ENCODE peak calls at places on chromosomes 5 and 9, in seven cellular contexts. M is prostate gland; L is CD8-positive, alpha-beta T cell; Q is H9; O is cardiac muscle cell; U is left ventricle myocardium inferior; T is CD4-positive, alpha-beta T cell. E is an unnamed sample.

GRCh38 chr5:127863161-127863560 is 160.0 kb downstream of the CCDC192 start:
- DNase-seq in M (no peak), L (no peak), Q (no peak), O (no peak), U (no peak), T (no peak), E (no peak)

GRCh38 chr5:131609774-131610173 is 25.3 kb downstream of the RAPGEF6 start:
- DNase-seq in M (no peak), L (no peak), Q (no peak), O (no peak), U (no peak), T (no peak), E (no peak)

GRCh38 chr5:175867587-175868347 is 3.6 kb upstream of the CPLX2 start:
- DNase-seq in M (no peak), L (no peak), Q (peak), O (peak), U (no peak), T (no peak), E (no peak)

GRCh38 chr9:127389391-127390242 is 7.4 kb upstream of the SLC2A8 start:
- DNase-seq in M (no peak), L (no peak), Q (no peak), O (no peak), U (no peak), T (no peak), E (no peak)

GRCh38 chr9:116475201-116475600 is 211.9 kb upstream of the TRIM32 start:
- DNase-seq in M (no peak), L (no peak), Q (no peak), O (peak), U (no peak), T (no peak), E (no peak)

GRCh38 chr9:71812385-71812784 is 44.1 kb upstream of the CEMIP2 start:
- DNase-seq in M (no peak), L (no peak), Q (no peak), O (peak), U (peak), T (no peak), E (no peak)

GRCh38 chr9:108382267-108382666 is 473.5 kb downstream of the ACTL7B start:
- DNase-seq in M (no peak), L (no peak), Q (no peak), O (no peak), U (no peak), T (no peak), E (no peak)

GRCh38 chr5:104084896-104085295 is 522.3 kb upstream of the NUDT12 start:
- DNase-seq in M (no peak), L (no peak), Q (no peak), O (no peak), U (no peak), T (no peak), E (no peak)

GRCh38 chr9:129544766-129545165 is 76.1 kb downstream of the C9orf50 start:
- DNase-seq in M (no peak), L (no peak), Q (no peak), O (peak), U (no peak), T (no peak), E (no peak)

GRCh38 chr9:1982074-1982473 is 33.1 kb upstream of the SMARCA2 start:
- DNase-seq in M (no peak), L (no peak), Q (no peak), O (no peak), U (no peak), T (no peak), E (no peak)

GRCh38 chr5:59038169-59039002 is 455.5 kb downstream of the RAB3C start:
- DNase-seq in M (no peak), L (no peak), Q (peak), O (peak), U (no peak), T (no peak), E (no peak)

GRCh38 chr5:59040804-59041201 is 457.9 kb downstream of the RAB3C start:
- DNase-seq in M (no peak), L (no peak), Q (no peak), O (no peak), U (no peak), T (no peak), E (no peak)

GRCh38 chr5:59040007-59040803 is 457.3 kb downstream of the RAB3C start:
- DNase-seq in M (no peak), L (no peak), Q (no peak), O (peak), U (no peak), T (no peak), E (no peak)

GRCh38 chr5:59039003-59039295 is 456.1 kb downstream of the RAB3C start:
- DNase-seq in M (peak), L (no peak), Q (peak), O (no peak), U (no peak), T (no peak), E (no peak)

GRCh38 chr5:59039296-59040006 is 456.6 kb downstream of the RAB3C start:
- DNase-seq in M (peak), L (peak), Q (peak), O (peak), U (peak), T (peak), E (peak)
- H3K27ac ChIP-seq in M (peak), L (peak), Q (no peak), O (no peak), U (peak), T (peak), E (peak)

DNA sequence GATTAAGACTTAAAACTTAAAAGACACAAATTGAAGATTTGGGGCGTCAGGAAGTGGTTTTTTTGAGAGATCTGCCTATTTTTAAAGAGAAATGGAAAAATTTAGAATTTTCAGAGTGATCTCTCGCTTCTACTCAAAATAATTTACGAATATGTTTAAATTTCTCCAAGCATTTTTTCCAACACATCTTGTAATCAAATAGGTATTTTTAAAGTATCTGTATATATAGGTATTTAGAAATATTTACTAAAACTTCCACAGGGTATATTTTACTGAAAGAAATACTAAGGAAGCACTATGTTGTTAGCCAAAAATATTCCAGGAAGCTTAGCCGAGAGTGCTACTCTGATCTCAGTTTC is 9.8 kb upstream of the PCDHB1 start:
- DNase-seq in M (no peak), L (no peak), Q (no peak), O (no peak), U (no peak), T (no peak), E (no peak)
- TF ChIP-seq CTCF in M (no peak), L (no peak), Q (peak), O (no peak), U (no peak), T (no peak), E (no peak)

GRCh38 chr5:135977375-135977928 is 22.7 kb upstream of the LECT2 start:
- DNase-seq in M (no peak), L (no peak), Q (peak), O (peak), U (peak), T (peak), E (no peak)

GRCh38 chr5:135978212-135978631 is 23.4 kb upstream of the LECT2 start:
- DNase-seq in M (no peak), L (no peak), Q (no peak), O (peak), U (no peak), T (no peak), E (no peak)

GRCh38 chr5:135976216-135976615 is 21.4 kb upstream of the LECT2 start:
- DNase-seq in M (no peak), L (no peak), Q (no peak), O (no peak), U (no peak), T (no peak), E (no peak)

GRCh38 chr5:135974019-135974600 is 19.3 kb upstream of the LECT2 start:
- DNase-seq in M (no peak), L (no peak), Q (no peak), O (no peak), U (no peak), T (no peak), E (no peak)

DNA sequence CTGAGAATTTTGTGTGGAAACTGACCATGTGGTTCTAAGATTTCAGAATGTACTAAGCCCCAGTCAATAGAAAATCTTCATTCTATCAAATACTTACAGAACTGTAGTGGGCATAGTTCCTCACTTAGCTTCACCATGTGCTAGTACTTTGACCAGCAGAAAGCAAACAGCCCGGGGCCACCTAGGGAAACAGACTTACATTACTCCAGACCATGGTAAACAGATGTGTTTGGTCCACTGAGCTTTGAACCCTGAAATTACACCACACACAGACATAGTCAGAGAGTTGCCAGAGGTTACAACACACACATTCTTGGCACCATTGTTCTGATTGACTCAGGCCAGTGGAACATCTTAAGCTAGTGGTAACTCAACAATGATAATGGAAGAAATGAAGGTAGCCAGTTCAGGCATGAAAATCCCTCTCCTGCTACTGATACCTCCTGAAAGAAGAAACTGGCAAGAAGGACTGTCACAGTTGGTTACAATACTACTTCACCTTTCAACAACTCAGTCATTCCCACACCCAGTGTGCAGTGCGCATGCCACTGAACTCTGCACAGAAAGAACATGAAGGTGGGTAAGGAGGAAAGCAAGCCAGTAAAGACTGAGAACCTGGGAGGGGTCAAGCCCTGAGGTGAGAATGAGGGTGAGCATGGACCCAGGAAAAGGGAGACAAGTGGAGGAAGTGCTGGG is 18.7 kb upstream of the LECT2 start:
- DNase-seq in M (no peak), L (no peak), Q (no peak), O (peak), U (no peak), T (no peak), E (no peak)
- H3K27ac ChIP-seq in M (no peak), L (no peak), Q (no peak), O (no peak), U (no peak), T (no peak), E (no peak)

GRCh38 chr5:59591162-59591561 is 302.4 kb downstream of the PDE4D start:
- DNase-seq in M (no peak), L (no peak), Q (no peak), O (no peak), U (no peak), T (no peak), E (no peak)

GRCh38 chr5:59588922-59589321 is 304.6 kb downstream of the PDE4D start:
- DNase-seq in M (no peak), L (no peak), Q (no peak), O (peak), U (no peak), T (no peak), E (no peak)

GRCh38 chr5:59584858-59585846 is 308.4 kb downstream of the PDE4D start:
- DNase-seq in M (no peak), L (no peak), Q (no peak), O (no peak), U (no peak), T (no peak), E (no peak)

GRCh38 chr5:59586811-59587340 is 306.6 kb downstream of the PDE4D start:
- DNase-seq in M (no peak), L (no peak), Q (no peak), O (no peak), U (no peak), T (no peak), E (no peak)

GRCh38 chr5:59587489-59588337 is 305.8 kb downstream of the PDE4D start:
- DNase-seq in M (peak), L (no peak), Q (peak), O (peak), U (peak), T (no peak), E (no peak)
- TF ChIP-seq CTCF in M (no peak), L (no peak), Q (peak), O (peak), U (peak), T (no peak), E (no peak)

DNA sequence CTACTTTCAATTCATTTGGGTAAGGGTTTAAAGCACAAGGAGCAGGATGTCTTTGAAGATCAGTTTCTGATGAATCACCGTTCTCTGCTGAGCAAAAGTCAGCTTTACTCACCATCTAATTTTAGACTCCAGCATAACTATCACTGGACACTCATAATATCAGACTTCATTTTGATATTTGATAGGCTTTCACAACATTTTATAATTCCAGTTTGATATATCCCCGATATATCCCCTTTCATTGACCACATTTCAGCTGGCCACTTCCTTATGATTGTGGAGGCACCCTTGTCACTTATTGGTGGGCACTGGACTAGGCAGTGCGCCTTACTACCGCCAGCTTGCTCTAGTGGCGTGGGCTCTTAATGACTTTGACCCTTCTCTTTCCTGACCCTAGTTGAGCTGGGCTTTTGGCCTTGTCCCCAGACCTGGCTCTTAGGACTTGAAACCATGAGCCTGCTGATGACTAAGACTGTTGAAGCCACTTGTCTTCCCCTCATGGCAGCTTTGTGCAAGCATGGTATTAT is 46.8 kb downstream of the CYSTM1 start:
- DNase-seq in M (no peak), L (no peak), Q (no peak), O (peak), U (no peak), T (no peak), E (no peak)
- H3K27ac ChIP-seq in M (no peak), L (no peak), Q (no peak), O (no peak), U (peak), T (no peak), E (peak)

DNA sequence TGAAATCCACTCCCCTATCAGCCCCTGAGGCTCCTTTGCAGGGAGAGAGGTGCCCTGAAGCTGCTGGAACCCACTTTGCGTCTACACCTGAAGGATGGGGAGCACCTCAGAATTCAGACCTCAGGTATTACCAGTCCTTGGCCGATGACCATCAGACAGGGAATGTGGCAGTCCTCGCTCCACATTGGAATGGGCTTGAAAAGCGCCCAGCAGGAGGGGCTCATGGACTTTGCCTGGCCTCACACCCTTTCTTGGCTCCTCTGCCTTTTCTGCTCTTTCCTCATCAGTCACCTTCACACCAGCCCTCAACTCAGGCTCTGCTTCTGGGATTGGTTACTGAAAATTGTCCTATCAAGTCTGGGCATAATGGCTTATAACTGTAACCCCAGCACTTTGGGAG is 83.9 kb downstream of the BARX1 start:
- DNase-seq in M (no peak), L (no peak), Q (peak), O (no peak), U (no peak), T (no peak), E (no peak)
- TF ChIP-seq CTCF in M (no peak), L (no peak), Q (peak), O (no peak), U (no peak), T (no peak), E (no peak)

DNA sequence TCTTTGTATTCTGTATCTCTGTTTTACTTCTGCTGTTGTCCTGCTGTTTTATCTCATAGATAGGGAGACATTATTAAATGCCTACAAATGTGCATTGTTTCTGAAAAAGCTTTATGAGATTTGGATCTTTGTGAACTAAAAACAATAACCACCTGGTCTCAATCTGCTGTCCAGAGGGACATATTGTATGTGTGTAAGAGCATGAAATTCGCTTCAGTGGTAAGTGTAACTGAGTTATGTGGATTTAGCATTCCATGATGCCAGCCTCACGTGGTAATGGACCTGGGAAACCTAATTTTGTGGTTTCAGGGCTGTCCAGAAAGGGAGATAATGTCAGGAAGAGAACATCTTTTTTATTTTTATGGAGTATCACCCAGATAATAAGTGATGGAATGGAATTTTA is 119.3 kb downstream of the GDNF start:
- DNase-seq in M (no peak), L (no peak), Q (no peak), O (no peak), U (no peak), T (no peak), E (no peak)
- H3K27ac ChIP-seq in M (no peak), L (no peak), Q (no peak), O (no peak), U (no peak), T (no peak), E (no peak)